ENCODE peak calls at places on chromosome X, in four cellular contexts. One of them, this sample, is unnamed.
A peak's percentile ranks its signal among the peaks of the same experiment; 100 is the strongest.

GRCh38 chrX:132634521-132634920 is 145.7 kb upstream of the MBNL3 start:
- DNase-seq in gastrocnemius medialis: no peak
- DNase-seq in sigmoid colon: no peak
- DNase-seq in OCI-LY7: no peak
- DNase-seq in this sample: no peak

GRCh38 chrX:119880552-119881437 is 9.2 kb downstream of the NDUFA1 start:
- DNase-seq in gastrocnemius medialis: no peak
- DNase-seq in sigmoid colon: no peak
- DNase-seq in OCI-LY7: peak; percentile 76
- DNase-seq in this sample: no peak

GRCh38 chrX:69493193-69493592 is 10.9 kb upstream of the NALF2 start:
- DNase-seq in gastrocnemius medialis: no peak
- DNase-seq in sigmoid colon: no peak
- DNase-seq in OCI-LY7: peak; percentile 47
- DNase-seq in this sample: no peak

GRCh38 chrX:148871422-148872152 is 371.2 kb downstream of the AFF2 start:
- DNase-seq in gastrocnemius medialis: no peak
- DNase-seq in sigmoid colon: no peak
- DNase-seq in OCI-LY7: no peak
- DNase-seq in this sample: no peak

GRCh38 chrX:1453951-1454785 is 1.5 kb upstream of the ASMTL start:
- DNase-seq in gastrocnemius medialis: peak; percentile 57
- DNase-seq in sigmoid colon: peak; percentile 91
- DNase-seq in OCI-LY7: peak; percentile 91
- DNase-seq in this sample: peak; percentile 98

GRCh38 chrX:44872319-44872816 is 620 bp upstream of the KDM6A start:
- DNase-seq in gastrocnemius medialis: peak; percentile 2
- DNase-seq in sigmoid colon: peak; percentile 77
- DNase-seq in OCI-LY7: no peak
- DNase-seq in this sample: peak; percentile 92

GRCh38 chrX:69097451-69098236 is 67.6 kb downstream of the PJA1 start:
- DNase-seq in gastrocnemius medialis: no peak
- DNase-seq in sigmoid colon: no peak
- DNase-seq in OCI-LY7: no peak
- DNase-seq in this sample: no peak

GRCh38 chrX:40880712-40881111 is 145.4 kb upstream of the MED14 start:
- DNase-seq in gastrocnemius medialis: no peak
- DNase-seq in sigmoid colon: no peak
- DNase-seq in OCI-LY7: no peak
- DNase-seq in this sample: no peak

GRCh38 chrX:78753571-78753970 is 6.1 kb downstream of the LPAR4 start:
- DNase-seq in gastrocnemius medialis: no peak
- DNase-seq in sigmoid colon: no peak
- DNase-seq in OCI-LY7: no peak
- DNase-seq in this sample: no peak

GRCh38 chrX:23509256-23509655 is 158.0 kb upstream of the PRDX4 start:
- DNase-seq in gastrocnemius medialis: no peak
- DNase-seq in sigmoid colon: no peak
- DNase-seq in OCI-LY7: no peak
- DNase-seq in this sample: no peak

GRCh38 chrX:110012818-110013484 is 10.0 kb downstream of the TMEM164 start:
- DNase-seq in gastrocnemius medialis: no peak
- DNase-seq in sigmoid colon: no peak
- DNase-seq in OCI-LY7: no peak
- DNase-seq in this sample: no peak

GRCh38 chrX:49228185-49228584 is 5.0 kb downstream of the CACNA1F start:
- DNase-seq in gastrocnemius medialis: no peak
- DNase-seq in sigmoid colon: no peak
- DNase-seq in OCI-LY7: no peak
- DNase-seq in this sample: no peak

GRCh38 chrX:152915541-152916241 is 17.8 kb downstream of the ZNF185 start:
- DNase-seq in gastrocnemius medialis: no peak
- DNase-seq in sigmoid colon: no peak
- DNase-seq in OCI-LY7: peak; percentile 31
- DNase-seq in this sample: no peak

GRCh38 chrX:85503258-85504158 is 124.0 kb upstream of the POF1B start:
- DNase-seq in gastrocnemius medialis: no peak
- DNase-seq in sigmoid colon: no peak
- DNase-seq in OCI-LY7: no peak
- DNase-seq in this sample: peak; percentile 16

GRCh38 chrX:40094900-40095587 is 2.7 kb downstream of the BCOR start:
- DNase-seq in gastrocnemius medialis: no peak
- DNase-seq in sigmoid colon: no peak
- DNase-seq in OCI-LY7: no peak
- DNase-seq in this sample: no peak

GRCh38 chrX:93585661-93586060 is 87.7 kb downstream of the NAP1L3 start:
- DNase-seq in gastrocnemius medialis: no peak
- DNase-seq in sigmoid colon: no peak
- DNase-seq in OCI-LY7: no peak
- DNase-seq in this sample: no peak

GRCh38 chrX:14013074-14013473 is 16.6 kb downstream of the GEMIN8 start:
- DNase-seq in gastrocnemius medialis: no peak
- DNase-seq in sigmoid colon: no peak
- DNase-seq in OCI-LY7: no peak
- DNase-seq in this sample: no peak

GRCh38 chrX:134423606-134424005 is 36.4 kb upstream of the HPRT1 start:
- DNase-seq in gastrocnemius medialis: no peak
- DNase-seq in sigmoid colon: no peak
- DNase-seq in OCI-LY7: peak; percentile 21
- DNase-seq in this sample: no peak

GRCh38 chrX:79592259-79592658 is 225.1 kb upstream of the ITM2A start:
- DNase-seq in gastrocnemius medialis: no peak
- DNase-seq in sigmoid colon: no peak
- DNase-seq in OCI-LY7: no peak
- DNase-seq in this sample: no peak

GRCh38 chrX:46311581-46312120 is 233.6 kb downstream of the ZNF674 start:
- DNase-seq in gastrocnemius medialis: no peak
- DNase-seq in sigmoid colon: no peak
- DNase-seq in OCI-LY7: no peak
- DNase-seq in this sample: no peak

GRCh38 chrX:39726810-39727209 is 370.9 kb downstream of the BCOR start:
- DNase-seq in gastrocnemius medialis: no peak
- DNase-seq in sigmoid colon: peak; percentile 76
- DNase-seq in OCI-LY7: no peak
- DNase-seq in this sample: no peak

GRCh38 chrX:119636419-119636818 is 30.2 kb upstream of the NKRF start:
- DNase-seq in gastrocnemius medialis: no peak
- DNase-seq in sigmoid colon: no peak
- DNase-seq in OCI-LY7: no peak
- DNase-seq in this sample: no peak

GRCh38 chrX:72306085-72306801 is 529 bp upstream of the CITED1 start:
- DNase-seq in gastrocnemius medialis: no peak
- DNase-seq in sigmoid colon: no peak
- DNase-seq in OCI-LY7: no peak
- DNase-seq in this sample: no peak

GRCh38 chrX:21946925-21947641 is 6.6 kb downstream of the SMS start:
- DNase-seq in gastrocnemius medialis: no peak
- DNase-seq in sigmoid colon: no peak
- DNase-seq in OCI-LY7: no peak
- DNase-seq in this sample: no peak

GRCh38 chrX:115535421-115535820 is 25.6 kb upstream of the PLS3 start:
- DNase-seq in gastrocnemius medialis: no peak
- DNase-seq in sigmoid colon: no peak
- DNase-seq in OCI-LY7: no peak
- DNase-seq in this sample: no peak

GRCh38 chrX:113400193-113400704 is 559.6 kb upstream of the AMOT start:
- DNase-seq in gastrocnemius medialis: no peak
- DNase-seq in sigmoid colon: no peak
- DNase-seq in OCI-LY7: no peak
- DNase-seq in this sample: no peak

GRCh38 chrX:19728083-19728648 is 159.2 kb downstream of the SH3KBP1 start:
- DNase-seq in gastrocnemius medialis: no peak
- DNase-seq in sigmoid colon: no peak
- DNase-seq in OCI-LY7: no peak
- DNase-seq in this sample: no peak

GRCh38 chrX:37912797-37913196 is 65.4 kb upstream of the DYNLT3 start:
- DNase-seq in gastrocnemius medialis: no peak
- DNase-seq in sigmoid colon: no peak
- DNase-seq in OCI-LY7: no peak
- DNase-seq in this sample: no peak

GRCh38 chrX:134908235-134908834 is 82.5 kb upstream of the SMIM10 start:
- DNase-seq in gastrocnemius medialis: no peak
- DNase-seq in sigmoid colon: no peak
- DNase-seq in OCI-LY7: peak; percentile 29
- DNase-seq in this sample: no peak

DNA sequence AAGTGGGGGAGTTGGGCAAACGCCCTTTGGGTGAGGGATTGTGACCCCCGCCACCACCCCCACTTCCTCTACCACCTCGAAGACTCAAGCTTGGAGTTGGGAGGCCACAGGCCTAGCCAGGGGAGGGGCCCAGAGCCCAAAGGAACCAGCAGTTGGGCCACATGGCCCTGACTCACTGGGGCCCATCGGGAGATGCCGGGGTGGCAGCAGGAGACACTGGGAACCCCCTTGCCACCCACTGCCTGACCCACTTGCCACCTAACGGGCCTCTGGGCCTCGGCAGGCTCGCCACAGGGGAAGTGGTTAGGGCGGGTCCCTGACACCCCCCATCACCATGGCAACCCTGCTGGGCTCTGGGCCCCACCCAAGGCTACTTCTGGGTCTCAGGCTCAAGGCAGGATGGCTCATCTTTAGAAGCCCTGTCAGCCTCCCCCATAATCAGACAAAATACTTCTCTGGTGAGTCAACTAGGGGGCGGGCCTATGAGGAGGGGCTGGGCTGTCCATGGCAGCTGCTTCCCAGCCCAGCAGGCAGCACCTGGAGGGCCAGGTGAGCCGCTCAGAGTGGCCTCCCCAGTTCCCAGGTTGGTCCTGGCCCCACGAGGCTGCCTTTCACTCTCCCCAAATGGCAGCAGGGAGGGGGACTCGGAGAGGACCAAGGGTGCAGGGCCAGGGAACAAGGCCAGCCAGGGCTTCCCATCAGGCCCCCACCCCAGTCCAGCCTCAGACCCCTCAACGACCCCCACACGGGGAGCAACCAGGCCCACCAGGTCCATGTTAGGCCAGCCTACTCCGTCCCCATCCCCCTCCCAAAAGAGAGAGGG is 5.6 kb downstream of the FLNA start:
- DNase-seq in gastrocnemius medialis: peak; percentile 33
- DNase-seq in sigmoid colon: peak; percentile 92
- DNase-seq in OCI-LY7: peak; percentile 51
- DNase-seq in this sample: peak; percentile 96
- H3K4me3 ChIP-seq in gastrocnemius medialis: peak overlapping the region; percentile 66
- H3K4me3 ChIP-seq in sigmoid colon: peak overlapping the region; percentile 77
- H3K4me3 ChIP-seq in OCI-LY7: peak overlapping the region; percentile 74
- H3K4me3 ChIP-seq in this sample: no peak overlapping the region

GRCh38 chrX:101079223-101079622 is 544 bp downstream of the TMEM35A start:
- DNase-seq in gastrocnemius medialis: no peak
- DNase-seq in sigmoid colon: no peak
- DNase-seq in OCI-LY7: no peak
- DNase-seq in this sample: no peak

GRCh38 chrX:101078716-101079115 is at the start of gene TMEM35A:
- DNase-seq in gastrocnemius medialis: no peak
- DNase-seq in sigmoid colon: no peak
- DNase-seq in OCI-LY7: no peak
- DNase-seq in this sample: no peak

GRCh38 chrX:101081257-101081656 is 2.6 kb downstream of the TMEM35A start:
- DNase-seq in gastrocnemius medialis: no peak
- DNase-seq in sigmoid colon: no peak
- DNase-seq in OCI-LY7: no peak
- DNase-seq in this sample: no peak

GRCh38 chrX:101080326-101080725 is 1.6 kb downstream of the TMEM35A start:
- DNase-seq in gastrocnemius medialis: no peak
- DNase-seq in sigmoid colon: no peak
- DNase-seq in OCI-LY7: no peak
- DNase-seq in this sample: no peak

GRCh38 chrX:101079736-101080135 is 1.1 kb downstream of the TMEM35A start:
- DNase-seq in gastrocnemius medialis: no peak
- DNase-seq in sigmoid colon: no peak
- DNase-seq in OCI-LY7: no peak
- DNase-seq in this sample: no peak
- H3K4me3 ChIP-seq in gastrocnemius medialis: peak overlapping the region; percentile 27
- H3K4me3 ChIP-seq in sigmoid colon: peak overlapping the region; percentile 60
- H3K4me3 ChIP-seq in OCI-LY7: no peak overlapping the region
- H3K4me3 ChIP-seq in this sample: no peak overlapping the region

DNA sequence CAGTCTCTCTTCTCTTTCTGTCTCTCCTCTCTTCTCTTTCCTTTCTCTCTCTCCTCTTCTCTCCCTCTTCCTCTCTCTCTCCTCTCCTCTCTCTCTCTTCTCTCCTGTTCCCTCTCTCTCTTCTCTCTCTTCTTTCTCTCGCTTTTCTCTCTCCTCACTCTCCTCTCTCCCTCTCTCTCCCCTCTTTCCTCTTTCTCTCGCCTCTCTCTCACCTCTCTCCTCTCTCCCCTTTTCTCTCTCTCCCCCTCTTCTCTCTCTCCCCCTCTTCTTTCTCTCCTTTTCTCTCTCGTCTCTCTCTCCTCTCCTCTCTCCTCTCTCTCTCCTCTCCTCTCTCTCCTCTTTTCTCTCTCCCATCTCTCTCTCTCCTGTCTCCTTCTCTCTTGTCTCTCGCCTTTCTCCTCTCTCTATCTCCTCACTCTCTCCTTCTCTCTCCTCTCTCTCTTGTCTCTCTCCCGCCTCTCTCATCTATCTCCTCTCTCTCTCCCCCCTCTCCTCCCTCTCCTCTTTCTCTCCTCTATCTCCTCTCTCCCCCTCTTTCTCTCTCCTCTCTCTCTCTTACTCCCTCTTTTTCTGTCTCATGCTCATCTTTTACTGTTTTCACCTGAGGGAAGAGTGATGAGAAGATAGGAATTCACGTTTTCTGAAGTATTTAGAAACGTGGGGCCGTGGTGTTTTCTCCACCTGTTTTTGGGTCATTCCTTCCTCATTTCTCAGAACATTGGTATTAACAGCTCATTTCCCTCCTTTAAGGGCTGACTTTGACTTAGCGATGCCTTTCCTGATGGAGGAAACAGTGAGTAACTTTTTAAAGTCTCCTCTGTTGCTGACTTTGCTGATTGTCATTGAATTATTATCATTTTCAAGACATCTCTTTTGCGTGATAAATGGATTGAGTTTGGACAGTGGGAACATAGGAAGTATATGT is 80.6 kb upstream of the CD99 start:
- DNase-seq in gastrocnemius medialis: no peak
- DNase-seq in sigmoid colon: no peak
- DNase-seq in OCI-LY7: no peak
- DNase-seq in this sample: peak; percentile 13
- H3K4me3 ChIP-seq in gastrocnemius medialis: peak overlapping the region; percentile 75
- H3K4me3 ChIP-seq in sigmoid colon: peak overlapping the region; percentile 72
- H3K4me3 ChIP-seq in OCI-LY7: peak overlapping the region; percentile 93
- H3K4me3 ChIP-seq in this sample: no peak overlapping the region

DNA sequence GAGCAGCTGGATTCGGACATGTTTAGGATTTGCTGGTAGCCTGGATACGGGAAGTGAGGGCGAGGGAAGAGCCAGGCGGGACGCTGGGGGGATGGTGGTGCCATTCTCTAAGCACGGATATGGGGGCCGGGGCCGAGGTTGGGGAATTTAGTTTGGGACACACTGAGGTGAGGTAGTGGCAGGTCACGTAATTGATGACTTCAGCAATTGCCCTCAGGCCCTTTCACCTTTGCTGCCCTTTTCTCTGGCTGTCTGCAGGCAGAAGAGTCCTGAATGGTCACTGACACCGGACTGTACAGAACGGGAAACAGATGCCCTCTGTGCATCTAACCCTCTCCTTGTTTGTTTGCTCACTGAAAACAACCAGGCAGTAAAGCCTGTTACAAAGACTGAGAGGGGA is 16.9 kb upstream of the HMGB3 start:
- DNase-seq in gastrocnemius medialis: no peak
- DNase-seq in sigmoid colon: no peak
- DNase-seq in OCI-LY7: no peak
- DNase-seq in this sample: no peak
- H3K4me3 ChIP-seq in gastrocnemius medialis: no peak overlapping the region
- H3K4me3 ChIP-seq in sigmoid colon: no peak overlapping the region
- H3K4me3 ChIP-seq in OCI-LY7: no peak overlapping the region
- H3K4me3 ChIP-seq in this sample: no peak overlapping the region